ENCODE peak calls at places on chromosome X, in seven cellular contexts. I is AG04449, V is heart right ventricle, E is tibial artery, T is pancreas, N is astrocyte of the cerebellum, F is heart left ventricle. C is an unnamed sample.

GRCh38 chrX:148784859-148785655 is 284.6 kb downstream of the AFF2 start:
- DNase-seq in I (no peak), V (no peak), E (no peak), T (no peak), N (no peak), F (no peak), C (no peak)

GRCh38 chrX:53486285-53486684 is 52.1 kb upstream of the HSD17B10 start:
- DNase-seq in I (no peak), V (no peak), E (no peak), T (no peak), N (no peak), F (no peak), C (no peak)

GRCh38 chrX:49041683-49042529 is 1.3 kb downstream of the TFE3 start:
- DNase-seq in I (no peak), V (peak; percentile 13), E (peak; percentile 34), T (no peak), N (no peak), F (peak; percentile 29), C (peak; percentile 65)

GRCh38 chrX:131955099-131955777 is 67.9 kb upstream of the STK26 start:
- DNase-seq in I (no peak), V (no peak), E (no peak), T (no peak), N (no peak), F (no peak), C (no peak)

GRCh38 chrX:146887020-146887419 is 72.5 kb upstream of the CXorf51A start:
- DNase-seq in I (no peak), V (no peak), E (no peak), T (peak; percentile 42), N (no peak), F (no peak), C (no peak)

GRCh38 chrX:116897526-116897925 is 434.8 kb upstream of the CT83 start:
- DNase-seq in I (no peak), V (no peak), E (no peak), T (no peak), N (no peak), F (no peak), C (no peak)

GRCh38 chrX:77572322-77572721 is 125.1 kb downstream of the FGF16 start:
- DNase-seq in I (no peak), V (no peak), E (no peak), T (no peak), N (no peak), F (no peak), C (peak; percentile 32)

GRCh38 chrX:6132970-6133369 is 95.7 kb downstream of the NLGN4X start:
- DNase-seq in I (no peak), V (no peak), E (no peak), T (no peak), N (no peak), F (no peak), C (no peak)

GRCh38 chrX:132034648-132035047 is 11.5 kb downstream of the STK26 start:
- DNase-seq in I (no peak), V (no peak), E (no peak), T (no peak), N (no peak), F (no peak), C (no peak)

GRCh38 chrX:11010476-11010875 is 100.7 kb upstream of the HCCS start:
- DNase-seq in I (no peak), V (no peak), E (no peak), T (no peak), N (no peak), F (no peak), C (peak; percentile 54)

GRCh38 chrX:34365482-34365881 is 233.4 kb upstream of the FAM47A start:
- DNase-seq in I (no peak), V (no peak), E (no peak), T (no peak), N (peak; percentile 26), F (no peak), C (peak; percentile 41)

GRCh38 chrX:64975491-64975890 is 759 bp downstream of the ZC4H2 start:
- DNase-seq in I (no peak), V (peak; percentile 3), E (peak; percentile 19), T (peak; percentile 33), N (no peak), F (peak; percentile 20), C (peak; percentile 17)

GRCh38 chrX:19839770-19840254 is 47.6 kb downstream of the SH3KBP1 start:
- DNase-seq in I (no peak), V (no peak), E (no peak), T (no peak), N (no peak), F (no peak), C (peak; percentile 48)

GRCh38 chrX:43731086-43731485 is 75.0 kb downstream of the MAOA start:
- DNase-seq in I (no peak), V (no peak), E (no peak), T (no peak), N (no peak), F (no peak), C (no peak)

GRCh38 chrX:122914256-122914655 is 269.8 kb upstream of the GRIA3 start:
- DNase-seq in I (no peak), V (no peak), E (no peak), T (no peak), N (no peak), F (no peak), C (no peak)

GRCh38 chrX:69083785-69084184 is 81.5 kb downstream of the PJA1 start:
- DNase-seq in I (no peak), V (no peak), E (no peak), T (no peak), N (no peak), F (no peak), C (no peak)

GRCh38 chrX:131827935-131828334 is 195.2 kb upstream of the STK26 start:
- DNase-seq in I (no peak), V (no peak), E (no peak), T (no peak), N (no peak), F (no peak), C (peak; percentile 39)

GRCh38 chrX:50952406-50952805 is 41.9 kb downstream of the BMP15 start:
- DNase-seq in I (no peak), V (no peak), E (no peak), T (no peak), N (no peak), F (no peak), C (peak; percentile 37)

GRCh38 chrX:23435108-23435507 is 100.5 kb downstream of the PTCHD1 start:
- DNase-seq in I (no peak), V (no peak), E (no peak), T (no peak), N (no peak), F (no peak), C (no peak)

GRCh38 chrX:23436875-23437274 is 102.2 kb downstream of the PTCHD1 start:
- DNase-seq in I (no peak), V (no peak), E (no peak), T (no peak), N (no peak), F (no peak), C (no peak)

GRCh38 chrX:23434356-23434884 is 99.8 kb downstream of the PTCHD1 start:
- DNase-seq in I (no peak), V (peak; percentile 63), E (peak; percentile 87), T (peak; percentile 64), N (peak; percentile 88), F (peak; percentile 66), C (peak; percentile 14)

GRCh38 chrX:23435575-23435974 is 100.9 kb downstream of the PTCHD1 start:
- DNase-seq in I (no peak), V (no peak), E (no peak), T (no peak), N (no peak), F (no peak), C (no peak)
- TF ChIP-seq CTCF in I (no peak), V (no peak), E (no peak), T (no peak), N (no peak), F (no peak), C (no peak)

DNA sequence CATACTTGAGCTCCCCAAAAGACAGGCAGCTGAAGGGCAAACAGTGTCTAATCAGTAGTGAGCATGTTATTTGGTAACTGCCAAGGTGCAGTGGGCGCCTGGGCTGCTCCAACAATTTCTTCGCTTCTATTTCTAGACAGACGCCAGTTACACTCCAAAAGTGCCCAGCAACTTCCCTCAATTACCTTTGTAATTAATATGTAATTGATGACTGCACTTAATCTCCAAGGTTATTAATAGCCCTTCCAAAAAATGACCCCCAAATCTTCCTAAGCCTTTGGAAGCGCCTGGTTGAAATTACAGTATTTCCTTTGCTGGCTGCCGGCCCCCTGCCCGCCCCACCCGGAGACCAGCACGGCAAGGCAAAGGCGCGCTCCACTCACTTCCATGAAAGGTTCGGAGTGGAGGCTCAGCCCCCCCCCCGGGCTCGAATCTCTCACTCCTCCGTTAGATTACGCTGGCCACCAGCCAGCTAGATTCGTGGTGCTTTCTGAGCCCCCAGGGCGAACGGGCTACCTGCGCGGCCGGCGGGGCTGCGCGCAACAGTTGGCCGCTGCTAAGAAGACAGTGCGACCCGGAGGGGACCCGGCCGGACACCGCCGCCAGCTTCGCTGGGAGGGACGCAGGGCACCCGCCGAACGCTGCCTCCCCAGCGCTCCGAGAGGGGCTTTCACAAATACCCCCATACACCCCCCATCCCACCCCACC is 1.9 kb downstream of the GPC4 start:
- DNase-seq in I (no peak), V (no peak), E (peak; percentile 18), T (peak; percentile 37), N (no peak), F (peak; percentile 15), C (no peak)
- H3K4me3 ChIP-seq in I (peak overlapping the region; percentile 65), V (no peak overlapping the region), E (peak overlapping the region; percentile 77), T (peak overlapping the region; percentile 34), N (peak overlapping the region; percentile 69), F (peak overlapping the region; percentile 22), C (peak overlapping the region; percentile 38)

GRCh38 chrX:40471965-40472648 is 108.7 kb upstream of the ATP6AP2 start:
- DNase-seq in I (peak; percentile 49), V (peak; percentile 7), E (no peak), T (peak; percentile 45), N (peak; percentile 43), F (peak; percentile 23), C (peak; percentile 41)
- TF ChIP-seq CTCF in I (no peak), V (no peak), E (no peak), T (no peak), N (no peak), F (no peak), C (peak; percentile 14)

DNA sequence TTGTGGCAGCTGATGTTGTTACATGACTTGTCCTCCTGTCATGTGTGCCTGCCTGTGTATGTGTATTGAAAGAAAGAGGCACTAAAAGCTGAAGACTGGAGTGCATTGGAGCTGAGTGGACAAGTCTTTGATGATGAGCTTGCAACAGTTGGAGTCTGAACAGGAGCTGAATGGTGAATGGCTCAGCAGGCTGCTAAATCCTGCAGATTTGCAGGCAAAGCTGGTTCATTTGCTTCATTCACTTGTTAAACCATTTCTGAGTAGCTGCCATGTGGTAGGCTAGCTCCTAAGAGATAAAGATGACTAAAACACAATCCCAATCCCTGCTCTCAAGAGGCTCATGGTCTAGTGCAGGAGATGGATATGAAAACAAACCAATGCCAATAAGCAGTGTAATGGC is 217.3 kb downstream of the CHRDL1 start:
- DNase-seq in I (no peak), V (no peak), E (no peak), T (no peak), N (no peak), F (no peak), C (no peak)
- H3K4me3 ChIP-seq in I (no peak overlapping the region), V (no peak overlapping the region), E (no peak overlapping the region), T (no peak overlapping the region), N (no peak overlapping the region), F (no peak overlapping the region), C (no peak overlapping the region)

GRCh38 chrX:96684339-96685204 is at the start of gene DIAPH2:
- DNase-seq in I (peak; percentile 9), V (peak; percentile 60), E (peak; percentile 75), T (peak; percentile 76), N (peak; percentile 35), F (peak; percentile 65), C (peak; percentile 83)
- TF ChIP-seq CTCF in I (no peak), V (no peak), E (no peak), T (no peak), N (peak; percentile 3), F (no peak), C (peak; percentile 13)

C was measured in epithelial cell of esophagus.